ENCODE peak calls at places on chromosomes 16 and 17, in nine cellular contexts. R is transverse colon; D is sigmoid colon; T is IMR-90; J is CD8-positive, alpha-beta T cell; H is epithelial cell of esophagus; E is lower leg skin; S is right lobe of liver; X is AG04450. F is an unnamed sample.
A peak's percentile ranks its signal among the peaks of the same experiment; 100 is the strongest.

GRCh38 chr17:31448467-31449077 is 57.1 kb downstream of the RAB11FIP4 start:
- DNase-seq in J (no peak), T (peak; percentile 62), X (peak; percentile 32), D (no peak), E (no peak), R (no peak), S (no peak), H (no peak), F (no peak)

GRCh38 chr17:3929764-3930163 is 13.5 kb upstream of the P2RX1 start:
- DNase-seq in X (no peak), R (no peak), T (no peak), S (no peak), E (no peak), D (no peak), H (no peak), J (no peak), F (no peak)

GRCh38 chr16:49592507-49593422 is 219.2 kb downstream of the C16orf78 start:
- DNase-seq in R (peak; percentile 25), D (no peak), E (no peak), X (no peak), S (peak; percentile 47), H (no peak), T (peak; percentile 7), J (peak; percentile 5), F (no peak)

GRCh38 chr17:44223574-44224046 is 4.1 kb upstream of the UBTF start:
- DNase-seq in X (no peak), J (no peak), D (no peak), T (peak; percentile 65), R (peak; percentile 62), E (no peak), S (peak; percentile 85), H (no peak), F (no peak)

GRCh38 chr17:5281814-5282638 is at the start of gene RABEP1:
- DNase-seq in D (peak; percentile 97), X (peak; percentile 76), E (peak; percentile 83), S (peak; percentile 97), J (peak; percentile 85), R (peak; percentile 95), H (peak; percentile 88), T (peak; percentile 88), F (peak; percentile 49)

GRCh38 chr17:15971882-15972281 is 27.0 kb downstream of the ADORA2B start:
- DNase-seq in T (no peak), S (no peak), E (no peak), H (no peak), X (no peak), R (no peak), J (no peak), D (no peak), F (no peak)

GRCh38 chr16:57695378-57696054 is 910 bp downstream of the DRC7 start:
- DNase-seq in D (no peak), S (no peak), X (no peak), T (no peak), R (no peak), J (no peak), E (no peak), H (no peak), F (no peak)

GRCh38 chr17:1730345-1731193 is 6.1 kb downstream of the WDR81 start:
- DNase-seq in X (no peak), R (peak; percentile 67), D (peak; percentile 95), E (no peak), T (peak; percentile 50), S (no peak), J (no peak), H (peak; percentile 67), F (peak; percentile 73)

GRCh38 chr17:82887255-82888164 is 47.7 kb upstream of the ZNF750 start:
- DNase-seq in H (no peak), E (no peak), X (no peak), J (no peak), T (peak; percentile 46), R (no peak), S (no peak), D (no peak), F (no peak)

GRCh38 chr17:73196500-73196899 is 3.6 kb downstream of the COG1 start:
- DNase-seq in S (peak; percentile 65), J (no peak), T (no peak), H (peak; percentile 55), D (peak; percentile 69), X (no peak), R (peak; percentile 73), E (no peak), F (no peak)
- TF ChIP-seq CTCF in S (peak; percentile 26), J (no peak), T (peak; percentile 20), H (peak; percentile 58), D (no peak), X (peak; percentile 7), R (peak; percentile 40), E (no peak), F (peak; percentile 60)

GRCh38 chr17:77420476-77420803 is 279.7 kb downstream of the SEC14L1 start:
- DNase-seq in J (no peak), X (no peak), E (no peak), S (no peak), R (no peak), D (no peak), T (no peak), H (no peak), F (no peak)

GRCh38 chr17:77419095-77419494 is 278.3 kb downstream of the SEC14L1 start:
- DNase-seq in H (no peak), E (no peak), T (no peak), R (no peak), D (no peak), S (no peak), X (no peak), J (no peak), F (no peak)

GRCh38 chr17:77418609-77419008 is 277.8 kb downstream of the SEC14L1 start:
- DNase-seq in T (no peak), J (no peak), E (no peak), R (no peak), X (no peak), D (no peak), S (no peak), H (no peak), F (no peak)

GRCh38 chr17:77420804-77421634 is 280.2 kb downstream of the SEC14L1 start:
- DNase-seq in X (peak; percentile 74), T (peak; percentile 93), H (peak; percentile 77), J (no peak), R (peak; percentile 56), E (no peak), S (peak; percentile 84), D (peak; percentile 94), F (no peak)

DNA sequence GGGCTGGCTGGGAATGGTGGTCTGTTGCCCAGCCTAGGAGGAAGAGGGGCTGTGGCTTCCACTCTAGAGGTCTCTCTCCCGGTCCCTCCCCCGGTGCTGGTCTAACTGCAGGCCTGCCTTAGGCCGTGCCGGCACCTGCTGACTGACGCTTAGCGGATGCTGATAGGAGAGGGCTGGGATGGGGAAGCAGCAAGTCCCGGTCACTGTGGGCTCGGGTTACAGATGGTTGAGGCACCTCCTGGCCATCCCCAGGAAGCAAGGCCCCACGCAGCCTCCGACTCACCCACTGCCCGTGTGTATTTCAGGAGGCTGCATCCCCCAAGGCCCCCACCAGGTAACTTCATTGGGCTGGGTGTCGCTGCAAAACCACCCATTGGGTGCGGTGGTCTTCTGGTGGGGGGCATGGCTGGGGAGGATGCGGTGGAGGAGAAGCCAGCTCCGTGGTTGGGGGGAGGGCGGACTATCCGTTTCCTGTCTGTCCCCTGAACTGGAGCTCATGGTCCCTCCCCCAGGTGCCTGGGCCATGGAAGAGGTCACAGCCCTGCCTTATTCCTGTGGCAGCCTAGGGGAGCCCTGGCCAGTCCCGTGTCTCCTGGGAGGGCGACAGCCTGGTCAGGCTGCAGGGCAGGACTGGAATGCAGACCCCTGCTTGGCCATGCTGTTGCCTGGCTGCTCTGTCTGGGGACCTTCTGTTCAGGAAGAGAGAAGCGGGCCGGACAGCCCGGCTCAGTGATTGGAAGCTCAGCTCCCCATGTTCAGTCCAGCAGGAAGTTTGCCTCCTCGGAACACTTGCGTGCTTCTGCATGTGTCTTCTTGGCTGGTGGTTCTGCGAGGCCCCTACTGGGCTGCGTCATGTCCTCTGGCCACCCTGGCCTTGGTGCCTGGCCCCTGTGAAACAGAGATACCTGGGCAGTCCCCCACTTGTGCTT is 279.0 kb downstream of the SEC14L1 start:
- DNase-seq in J (no peak), E (no peak), X (no peak), R (no peak), D (peak; percentile 89), S (no peak), T (peak; percentile 80), H (no peak), F (no peak)
- H3K4me3 ChIP-seq in J (peak overlapping the region; percentile 28), E (no peak overlapping the region), X (no peak overlapping the region), R (no peak overlapping the region), D (no peak overlapping the region), S (no peak overlapping the region), T (no peak overlapping the region), H (no peak overlapping the region), F (no peak overlapping the region)

GRCh38 chr17:58247511-58248363 is 9.4 kb downstream of the LPO start:
- DNase-seq in R (no peak), X (no peak), J (no peak), D (no peak), T (no peak), S (no peak), H (no peak), E (peak; percentile 9), F (no peak)

GRCh38 chr17:58249270-58250133 is 11.1 kb downstream of the LPO start:
- DNase-seq in S (peak; percentile 73), H (peak; percentile 45), T (peak; percentile 31), E (no peak), D (peak; percentile 80), R (peak; percentile 65), J (peak; percentile 51), X (peak; percentile 1), F (no peak)

GRCh38 chr17:58246104-58246740 is 7.8 kb downstream of the LPO start:
- DNase-seq in D (no peak), R (no peak), T (no peak), S (no peak), J (no peak), E (no peak), H (no peak), X (no peak), F (no peak)

GRCh38 chr17:58250344-58251011 is 12.1 kb downstream of the LPO start:
- DNase-seq in H (no peak), J (no peak), E (no peak), T (no peak), R (no peak), S (no peak), X (no peak), D (no peak), F (no peak)

GRCh38 chr17:58248955-58249269 is 10.5 kb downstream of the LPO start:
- DNase-seq in R (no peak), X (no peak), E (no peak), J (no peak), D (no peak), H (no peak), S (no peak), T (no peak), F (no peak)
- TF ChIP-seq CTCF in R (no peak), X (no peak), E (no peak), J (no peak), D (no peak), H (no peak), S (no peak), T (no peak), F (no peak)

DNA sequence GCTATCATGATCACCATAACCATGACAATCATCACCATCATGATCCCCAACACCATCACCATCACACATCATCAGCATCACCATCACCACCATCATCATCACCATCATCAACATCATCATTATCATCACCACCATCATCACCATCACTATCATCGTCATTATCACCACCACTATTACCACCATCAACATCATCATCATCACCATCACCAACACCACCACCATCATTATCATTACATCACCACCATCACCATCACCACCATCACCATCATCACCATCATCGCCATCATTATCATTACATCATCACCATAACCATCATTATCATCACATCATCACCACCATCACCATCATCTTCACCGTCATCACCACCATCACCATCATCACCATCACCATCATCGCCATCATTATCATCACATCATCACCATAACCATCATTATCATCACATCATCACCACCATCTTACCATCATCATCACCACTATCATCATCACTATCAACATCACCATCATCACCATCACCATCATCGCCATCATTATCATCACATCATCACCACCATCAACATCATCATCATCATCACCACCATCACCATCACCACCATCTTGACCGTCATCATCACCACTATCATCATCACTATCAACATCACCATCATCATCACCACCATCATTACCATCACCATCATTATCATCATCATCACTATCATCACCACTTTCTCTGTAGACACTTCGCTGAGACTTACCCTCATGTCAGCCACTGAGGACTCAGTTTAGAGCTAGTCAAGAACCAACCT is 366.0 kb downstream of the C16orf95 start:
- DNase-seq in J (no peak), D (no peak), E (no peak), S (no peak), H (no peak), R (no peak), X (no peak), T (no peak), F (no peak)
- H3K4me3 ChIP-seq in J (no peak overlapping the region), D (no peak overlapping the region), E (no peak overlapping the region), S (no peak overlapping the region), H (no peak overlapping the region), R (no peak overlapping the region), X (no peak overlapping the region), T (no peak overlapping the region), F (no peak overlapping the region)

F was measured in retinal pigment epithelial cell.